ENCODE peak calls at places on chromosome 19, in four cellular contexts. Z is left lung, E is cardiac fibroblast, M is stomach. R is an unnamed sample.
A peak's percentile ranks its signal among the peaks of the same experiment; 100 is the strongest.

GRCh38 chr19:2636897-2637683 is 65.4 kb downstream of the GNG7 start:
- DNase-seq in M (peak; percentile 72), E (peak; percentile 60), Z (peak; percentile 72), R (peak; percentile 61)

GRCh38 chr19:19822148-19822429 is 539 bp upstream of the ZNF506 start:
- DNase-seq in M (no peak), E (no peak), Z (no peak), R (no peak)

GRCh38 chr19:13164370-13165090 is 14.3 kb downstream of the IER2 start:
- DNase-seq in E (peak; percentile 96), M (peak; percentile 47), Z (peak; percentile 63), R (peak; percentile 82)

GRCh38 chr19:45967246-45967645 is 6.4 kb downstream of the NOVA2 start:
- DNase-seq in E (no peak), Z (no peak), M (no peak), R (no peak)

GRCh38 chr19:37763488-37763887 is 15.9 kb downstream of the ZNF573 start:
- DNase-seq in Z (no peak), E (peak; percentile 3), M (no peak), R (no peak)

GRCh38 chr19:51450730-51451307 is 7.4 kb downstream of the SIGLEC8 start:
- DNase-seq in M (peak; percentile 17), Z (no peak), E (no peak), R (no peak)

GRCh38 chr19:20279516-20279915 is 112.5 kb downstream of the ZNF486 start:
- DNase-seq in M (no peak), Z (no peak), E (no peak), R (no peak)

GRCh38 chr19:5484398-5485285 is 29.4 kb downstream of the ZNRF4 start:
- DNase-seq in Z (no peak), E (no peak), M (peak; percentile 29), R (no peak)

GRCh38 chr19:39924389-39924788 is 10.0 kb downstream of the FCGBP start:
- DNase-seq in E (no peak), M (peak; percentile 14), Z (no peak), R (no peak)

GRCh38 chr19:48372904-48373303 is 8.7 kb downstream of the SYNGR4 start:
- DNase-seq in E (no peak), M (no peak), Z (no peak), R (peak; percentile 48)

GRCh38 chr19:55440411-55441105 is 2.5 kb downstream of the SHISA7 start:
- DNase-seq in E (no peak), M (no peak), Z (no peak), R (no peak)

GRCh38 chr19:18777725-18778389 is 13.2 kb downstream of the COMP start:
- DNase-seq in Z (no peak), M (no peak), E (no peak), R (no peak)

GRCh38 chr19:16594681-16595091 is 22.5 kb upstream of the SLC35E1 start:
- DNase-seq in E (no peak), Z (no peak), M (no peak), R (no peak)

GRCh38 chr19:14629557-14629956 is 45.1 kb downstream of the ADGRE3 start:
- DNase-seq in M (no peak), Z (no peak), E (no peak), R (no peak)

GRCh38 chr19:8487137-8487851 is 15.1 kb downstream of the PRAM1 start:
- DNase-seq in E (no peak), Z (peak; percentile 83), M (no peak), R (peak; percentile 100)

GRCh38 chr19:45999653-46000121 is 4.4 kb downstream of the CCDC61 start:
- DNase-seq in M (no peak), E (peak; percentile 21), Z (no peak), R (no peak)

GRCh38 chr19:6465006-6465405 is 935 bp downstream of the CRB3 start:
- DNase-seq in E (no peak), Z (peak; percentile 59), M (peak; percentile 28), R (no peak)

GRCh38 chr19:32687681-32688080 is 3.9 kb upstream of the NUDT19 start:
- DNase-seq in Z (no peak), E (no peak), M (no peak), R (no peak)

GRCh38 chr19:40578442-40578908 is 1.8 kb downstream of the SHKBP1 start:
- DNase-seq in M (no peak), E (peak; percentile 48), Z (no peak), R (peak; percentile 83)

GRCh38 chr19:57587529-57587928 is 3.6 kb downstream of the ZIK1 start:
- DNase-seq in E (no peak), Z (no peak), M (no peak), R (no peak)

GRCh38 chr19:18865973-18866799 is 29.8 kb downstream of the CERS1 start:
- DNase-seq in M (peak; percentile 67), E (peak; percentile 66), Z (no peak), R (peak; percentile 68)

GRCh38 chr19:40803857-40804782 is 5.1 kb downstream of the EGLN2 start:
- DNase-seq in M (peak; percentile 83), Z (peak; percentile 79), E (no peak), R (peak; percentile 34)

GRCh38 chr19:52665529-52665928 is 27.4 kb upstream of the ZNF83 start:
- DNase-seq in M (no peak), Z (no peak), E (no peak), R (no peak)

GRCh38 chr19:50224986-50225747 is 21.7 kb downstream of the MYH14 start:
- DNase-seq in Z (no peak), E (no peak), M (no peak), R (no peak)

GRCh38 chr19:3357731-3358391 is 8.5 kb upstream of the NFIC start:
- DNase-seq in E (no peak), Z (no peak), M (no peak), R (peak; percentile 35)

GRCh38 chr19:32817252-32817912 is 52.2 kb downstream of the SLC7A9 start:
- DNase-seq in M (no peak), E (no peak), Z (no peak), R (no peak)

GRCh38 chr19:44344255-44344654 is 12.2 kb downstream of the ZNF112 start:
- DNase-seq in E (no peak), Z (no peak), M (no peak), R (no peak)

GRCh38 chr19:4471400-4472173 is 510 bp upstream of the HDGFL2 start:
- DNase-seq in Z (peak; percentile 98), E (peak; percentile 100), M (peak; percentile 98), R (peak; percentile 98)

GRCh38 chr19:41309225-41310030 is 544 bp upstream of the CCDC97 start:
- DNase-seq in M (no peak), E (no peak), Z (peak; percentile 46), R (no peak)

GRCh38 chr19:343941-344624 is 513 bp downstream of the MIER2 start:
- DNase-seq in Z (no peak), M (no peak), E (peak; percentile 31), R (no peak)

GRCh38 chr19:54077334-54077733 is 3.8 kb downstream of the TARM1 start:
- DNase-seq in Z (no peak), E (no peak), M (no peak), R (peak; percentile 74)

GRCh38 chr19:1884291-1884718 is 991 bp downstream of the ABHD17A start:
- DNase-seq in E (no peak), M (no peak), Z (no peak), R (no peak)

GRCh38 chr19:46495789-46496099 is at the start of gene PNMA8B:
- DNase-seq in M (no peak), E (peak; percentile 61), Z (peak; percentile 45), R (no peak)

GRCh38 chr19:47037766-47038165 is 10.7 kb downstream of the TMEM160 start:
- DNase-seq in M (no peak), Z (no peak), E (no peak), R (no peak)

GRCh38 chr19:50173144-50173543 is 10.1 kb upstream of the IZUMO2 start:
- DNase-seq in E (no peak), Z (no peak), M (peak; percentile 39), R (peak; percentile 26)

GRCh38 chr19:39671739-39672363 is 16.1 kb downstream of the LGALS16 start:
- DNase-seq in M (peak; percentile 29), Z (no peak), E (peak; percentile 57), R (peak; percentile 52)

GRCh38 chr19:46350758-46351159 is 3.9 kb downstream of the PPP5C start:
- DNase-seq in M (no peak), E (no peak), Z (no peak), R (peak; percentile 80)

GRCh38 chr19:610801-611505 is 21.3 kb downstream of the HCN2 start:
- DNase-seq in Z (no peak), E (peak; percentile 77), M (peak; percentile 38), R (peak; percentile 93)

GRCh38 chr19:42433503-42434260 is 6.5 kb upstream of the LIPE start:
- DNase-seq in Z (peak; percentile 72), M (peak; percentile 80), E (peak; percentile 82), R (peak; percentile 54)
- TF ChIP-seq CTCF in Z (peak; percentile 50), M (peak; percentile 56), E (peak; percentile 79), R (peak; percentile 51)

GRCh38 chr19:10346509-10346908 is 7.1 kb upstream of the ICAM3 start:
- DNase-seq in M (no peak), Z (peak; percentile 69), E (peak; percentile 42), R (peak; percentile 100)
- TF ChIP-seq CTCF in M (no peak), Z (no peak), E (no peak), R (no peak)

DNA sequence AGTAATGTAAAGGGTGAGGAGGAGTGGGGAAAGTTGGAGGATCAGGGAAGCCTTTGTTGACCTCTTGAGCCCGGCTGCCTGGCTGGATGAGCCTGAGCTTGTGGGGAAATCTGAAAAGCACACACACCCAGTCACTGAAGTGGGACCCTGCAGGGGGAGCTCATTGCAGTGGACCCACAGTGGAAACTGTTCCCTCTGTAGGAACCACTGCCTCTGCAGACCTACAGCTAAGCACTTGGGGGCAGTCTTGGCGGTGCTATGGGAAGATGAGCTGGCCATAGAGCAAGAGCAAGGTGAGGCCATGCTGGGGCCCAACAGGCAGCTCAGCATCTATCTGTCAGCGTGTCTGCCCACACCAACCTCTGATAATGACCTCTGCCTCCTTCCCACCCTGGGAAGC is 294.8 kb downstream of the TSHZ3 start:
- DNase-seq in M (peak; percentile 26), E (peak; percentile 74), Z (peak; percentile 35), R (peak; percentile 53)
- TF ChIP-seq CTCF in M (no peak), E (peak; percentile 71), Z (peak; percentile 11), R (peak; percentile 46)

GRCh38 chr19:17718988-17719711 is at the start of gene MAP1S:
- DNase-seq in Z (peak; percentile 56), E (peak; percentile 67), M (peak; percentile 60), R (peak; percentile 76)

GRCh38 chr19:17720487-17720839 is 1.2 kb downstream of the MAP1S start:
- DNase-seq in M (no peak), E (no peak), Z (no peak), R (peak; percentile 22)

GRCh38 chr19:17719730-17720486 is 628 bp downstream of the MAP1S start:
- DNase-seq in Z (peak; percentile 67), M (peak; percentile 73), E (no peak), R (peak; percentile 37)

GRCh38 chr19:17718467-17718987 is 753 bp upstream of the MAP1S start:
- DNase-seq in M (no peak), Z (no peak), E (no peak), R (peak; percentile 58)

DNA sequence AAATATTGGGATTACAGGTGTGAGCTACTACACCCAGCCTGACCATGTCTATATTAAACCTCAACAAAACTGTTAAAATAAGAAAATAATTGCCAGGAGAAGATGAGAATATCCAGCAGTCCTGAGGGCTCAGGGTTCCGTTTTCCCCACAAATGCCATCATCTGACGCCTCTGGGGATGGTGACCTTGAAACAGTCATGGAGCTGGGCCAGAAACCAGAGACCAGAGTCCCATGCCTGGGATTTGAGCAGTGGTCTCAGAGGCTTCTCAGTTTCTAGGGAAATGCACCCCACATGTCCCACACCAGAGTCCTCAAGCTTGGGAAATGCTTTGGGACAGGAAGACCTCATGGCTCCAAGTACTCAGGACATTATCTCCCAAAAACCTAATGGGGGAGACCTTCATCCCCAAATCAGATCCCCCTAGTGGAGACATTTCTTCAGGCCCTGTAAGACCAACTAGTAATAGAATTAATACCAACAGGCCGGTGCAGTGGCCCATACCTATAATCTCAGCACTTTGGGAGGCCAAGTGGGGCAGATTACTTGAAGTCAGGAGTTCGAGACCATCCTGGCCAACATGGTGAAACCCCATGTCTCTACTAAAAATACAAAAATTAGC is 2.9 kb upstream of the MAP1S start:
- DNase-seq in Z (no peak), E (no peak), M (no peak), R (peak; percentile 23)
- TF ChIP-seq CTCF in Z (no peak), E (peak; percentile 7), M (no peak), R (peak; percentile 18)

R was measured in NB4.